ENCODE peak calls at places on chromosomes 16 and 17, in nine cellular contexts. T is transverse colon, M is uterus, P is tibial nerve, W is prostate gland, X is IMR-90, G is breast epithelium, J is HepG2, V is heart left ventricle. Z is an unnamed sample. For H3K4me1, the result is how much of the 10 kb centered on the place peaks cover.

GRCh38 chr16:53504161-53504663 is 1.2 kb upstream of the AKTIP start:
- DNase-seq in T (peak), M (peak), P (no peak), W (peak), X (peak), G (peak), J (no peak), V (peak), Z (peak)

GRCh38 chr17:17042851-17043667 is 802 bp downstream of the MPRIP start:
- DNase-seq in T (no peak), M (no peak), P (no peak), W (no peak), X (peak), G (no peak), J (no peak), V (no peak), Z (no peak)

GRCh38 chr16:85307552-85308364 is 195.5 kb upstream of the CIBAR2 start:
- DNase-seq in T (no peak), M (no peak), P (no peak), W (no peak), X (no peak), G (no peak), J (peak), V (peak), Z (no peak)

GRCh38 chr17:40547079-40547784 is 18.0 kb downstream of the CCR7 start:
- DNase-seq in T (peak), M (peak), P (peak), W (peak), X (no peak), G (peak), J (no peak), V (no peak), Z (no peak)

GRCh38 chr16:88131966-88132365 is 180.7 kb downstream of the BANP start:
- DNase-seq in T (no peak), M (no peak), P (no peak), W (no peak), X (no peak), G (no peak), J (no peak), V (no peak), Z (no peak)

GRCh38 chr16:84387021-84387420 is 18.7 kb downstream of the ATP2C2 start:
- DNase-seq in T (no peak), M (no peak), P (no peak), W (no peak), X (no peak), G (no peak), J (no peak), V (no peak), Z (no peak)

GRCh38 chr17:3558603-3559269 is 1.1 kb upstream of the TRPV3 start:
- DNase-seq in T (peak), M (no peak), P (no peak), W (no peak), X (peak), G (peak), J (no peak), V (no peak), Z (no peak)

GRCh38 chr16:70454221-70455034 is at the start of gene FCSK:
- DNase-seq in T (peak), M (peak), P (no peak), W (peak), X (peak), G (no peak), J (peak), V (peak), Z (peak)

GRCh38 chr17:68497885-68498319 is 14.3 kb upstream of the PRKAR1A start:
- DNase-seq in T (peak), M (no peak), P (no peak), W (no peak), X (no peak), G (no peak), J (no peak), V (no peak), Z (peak)

GRCh38 chr16:61274211-61274610 is 762.0 kb downstream of the CDH8 start:
- DNase-seq in T (no peak), M (no peak), P (no peak), W (no peak), X (no peak), G (no peak), J (no peak), V (no peak), Z (no peak)

GRCh38 chr17:69761767-69762321 is 313.2 kb upstream of the KCNJ16 start:
- DNase-seq in T (no peak), M (no peak), P (no peak), W (no peak), X (peak), G (no peak), J (peak), V (no peak), Z (no peak)

GRCh38 chr17:58811301-58811700 is 55.6 kb downstream of the PPM1E start:
- DNase-seq in T (no peak), M (no peak), P (no peak), W (no peak), X (no peak), G (no peak), J (no peak), V (no peak), Z (no peak)

GRCh38 chr17:39755550-39756375 is 18.0 kb downstream of the GRB7 start:
- DNase-seq in T (peak), M (no peak), P (no peak), W (no peak), X (peak), G (no peak), J (peak), V (no peak), Z (no peak)

GRCh38 chr16:56777533-56777932 is 47.6 kb downstream of the NUP93 start:
- DNase-seq in T (no peak), M (no peak), P (no peak), W (no peak), X (no peak), G (no peak), J (no peak), V (no peak), Z (no peak)

GRCh38 chr16:68800257-68800875 is 43.0 kb upstream of the TANGO6 start:
- DNase-seq in T (peak), M (peak), P (peak), W (peak), X (peak), G (peak), J (peak), V (no peak), Z (peak)

GRCh38 chr17:14833201-14833773 is 431.8 kb downstream of the PMP22 start:
- DNase-seq in T (no peak), M (no peak), P (no peak), W (no peak), X (peak), G (no peak), J (no peak), V (no peak), Z (no peak)

GRCh38 chr17:4708436-4708835 is 2.0 kb upstream of the ARRB2 start:
- DNase-seq in T (no peak), M (no peak), P (no peak), W (no peak), X (no peak), G (no peak), J (peak), V (no peak), Z (peak)

GRCh38 chr16:4714996-4715395 is 19.1 kb downstream of the ANKS3 start:
- DNase-seq in T (no peak), M (no peak), P (no peak), W (no peak), X (no peak), G (no peak), J (no peak), V (no peak), Z (no peak)

GRCh38 chr17:71405101-71405500 is 715.7 kb upstream of the SOX9 start:
- DNase-seq in T (no peak), M (no peak), P (no peak), W (no peak), X (no peak), G (no peak), J (no peak), V (no peak), Z (no peak)

GRCh38 chr17:18017958-18018357 is 21.0 kb downstream of the ATPAF2 start:
- DNase-seq in T (no peak), M (no peak), P (no peak), W (no peak), X (peak), G (no peak), J (peak), V (no peak), Z (no peak)

GRCh38 chr17:79530361-79531105 is 80.3 kb downstream of the RBFOX3 start:
- DNase-seq in T (no peak), M (no peak), P (no peak), W (no peak), X (no peak), G (no peak), J (no peak), V (no peak), Z (no peak)

GRCh38 chr17:65430209-65430833 is 131.1 kb downstream of the AXIN2 start:
- DNase-seq in T (no peak), M (no peak), P (no peak), W (no peak), X (no peak), G (peak), J (no peak), V (peak), Z (no peak)

GRCh38 chr17:76912585-76912984 is 44.4 kb downstream of the MGAT5B start:
- DNase-seq in T (no peak), M (no peak), P (no peak), W (no peak), X (no peak), G (no peak), J (no peak), V (no peak), Z (no peak)

GRCh38 chr16:84983308-84983707 is 28.0 kb downstream of the ZDHHC7 start:
- DNase-seq in T (no peak), M (no peak), P (no peak), W (no peak), X (no peak), G (no peak), J (no peak), V (peak), Z (peak)

GRCh38 chr17:74924250-74924948 is at the start of gene OTOP2:
- DNase-seq in T (peak), M (no peak), P (no peak), W (no peak), X (no peak), G (no peak), J (no peak), V (peak), Z (no peak)

GRCh38 chr17:40984226-40984625 is at the start of gene KRT40:
- DNase-seq in T (no peak), M (no peak), P (no peak), W (no peak), X (no peak), G (no peak), J (no peak), V (no peak), Z (no peak)

GRCh38 chr17:43015579-43015978 is 6.6 kb downstream of the VAT1 start:
- DNase-seq in T (no peak), M (peak), P (no peak), W (no peak), X (no peak), G (no peak), J (no peak), V (peak), Z (no peak)

GRCh38 chr16:11530171-11530940 is 56.4 kb downstream of the LITAF start:
- DNase-seq in T (no peak), M (no peak), P (no peak), W (no peak), X (peak), G (no peak), J (peak), V (no peak), Z (no peak)

GRCh38 chr17:1647802-1648581 is 1.7 kb downstream of the RILP start:
- DNase-seq in T (peak), M (no peak), P (no peak), W (peak), X (no peak), G (no peak), J (no peak), V (peak), Z (peak)
- H3K4me1 ChIP-seq in T (under half), M (under half), P (under half), W (under half), X (under half), G (under half), J (half or more), V (under half), Z (half or more)

GRCh38 chr17:80832888-80833583 is 158.6 kb upstream of the CHMP6 start:
- DNase-seq in T (peak), M (peak), P (peak), W (peak), X (peak), G (peak), J (peak), V (peak), Z (peak)
- H3K4me3 ChIP-seq in T (peak), M (peak), P (peak), W (peak), X (peak), G (peak), J (peak), V (peak), Z (no peak)

GRCh38 chr17:56886288-56886721 is 27.5 kb downstream of the TRIM25 start:
- DNase-seq in T (peak), M (no peak), P (no peak), W (no peak), X (no peak), G (no peak), J (peak), V (no peak), Z (no peak)
- TF ChIP-seq POLR2A in T (peak), M (no peak), P (no peak), W (no peak), X (no peak), G (no peak), J (peak), V (no peak), Z (no peak)

GRCh38 chr16:81413245-81413990 is 31.2 kb upstream of the CMIP start:
- DNase-seq in T (no peak), M (no peak), P (no peak), W (no peak), X (no peak), G (no peak), J (no peak), V (no peak), Z (no peak)

GRCh38 chr16:81415757-81416156 is 28.9 kb upstream of the CMIP start:
- DNase-seq in T (no peak), M (no peak), P (no peak), W (no peak), X (no peak), G (no peak), J (no peak), V (no peak), Z (no peak)

GRCh38 chr16:81419806-81420205 is 24.8 kb upstream of the CMIP start:
- DNase-seq in T (no peak), M (no peak), P (no peak), W (no peak), X (no peak), G (no peak), J (no peak), V (no peak), Z (no peak)

GRCh38 chr16:81417210-81417609 is 27.4 kb upstream of the CMIP start:
- DNase-seq in T (no peak), M (no peak), P (no peak), W (no peak), X (no peak), G (no peak), J (no peak), V (no peak), Z (no peak)

GRCh38 chr16:81416749-81417148 is 27.9 kb upstream of the CMIP start:
- DNase-seq in T (no peak), M (no peak), P (no peak), W (no peak), X (no peak), G (no peak), J (no peak), V (no peak), Z (no peak)
- H3K4me1 ChIP-seq in T (under half), M (under half), P (under half), W (under half), X (under half), G (under half), J (under half), V (under half), Z (under half)

DNA sequence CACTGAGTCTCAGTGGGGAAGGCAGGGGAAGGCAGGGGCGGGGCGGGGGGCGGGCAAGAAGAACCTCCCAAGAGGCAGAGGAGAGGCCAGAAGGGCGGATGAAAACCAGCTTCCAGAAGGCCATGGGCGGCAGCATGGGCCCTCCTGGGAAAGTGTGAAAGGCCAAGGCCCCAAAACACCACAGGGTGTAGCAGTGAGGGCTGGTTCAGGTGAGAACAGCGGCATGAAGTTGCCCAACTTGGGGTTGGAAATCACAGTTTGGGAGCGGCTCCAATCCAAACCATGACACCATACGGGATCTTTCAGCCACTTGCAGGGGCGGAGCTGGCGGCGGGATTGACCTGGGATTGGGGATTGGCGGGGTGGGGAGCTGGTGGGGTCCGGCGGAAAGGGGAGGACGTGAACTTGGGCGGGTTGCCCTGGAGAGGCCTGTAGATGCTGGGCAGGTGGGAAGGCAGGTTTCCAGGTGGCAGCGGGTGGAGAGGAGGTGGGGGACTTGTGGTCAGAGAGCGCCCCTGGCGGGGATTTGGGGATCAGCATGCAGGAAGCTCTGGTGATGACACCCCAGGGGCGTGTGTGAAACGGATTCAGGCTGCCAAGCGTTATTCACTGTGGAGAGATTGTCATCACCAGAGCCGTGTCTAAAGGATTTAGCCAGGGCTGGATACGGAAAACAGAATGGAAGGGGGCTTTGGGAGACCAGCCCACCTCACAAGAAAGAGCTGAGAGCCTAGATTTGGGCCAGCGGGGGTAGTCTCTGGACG is 80.9 kb downstream of the ARHGAP23 start:
- DNase-seq in T (peak), M (peak), P (peak), W (peak), X (peak), G (peak), J (peak), V (peak), Z (peak)
- H3K4me3 ChIP-seq in T (no peak), M (no peak), P (peak), W (no peak), X (no peak), G (no peak), J (peak), V (no peak), Z (no peak)

GRCh38 chr17:7702776-7703175 is 2.2 kb upstream of the EFNB3 start:
- DNase-seq in T (no peak), M (no peak), P (no peak), W (no peak), X (no peak), G (no peak), J (no peak), V (no peak), Z (no peak)
- TF ChIP-seq POLR2A in T (no peak), M (no peak), P (no peak), W (no peak), X (no peak), G (no peak), J (no peak), V (no peak), Z (no peak)

Z was measured in body of pancreas.